ENCODE peak calls at places on chromosome 4, in four cellular contexts. V, X, J and Q are unnamed samples.

GRCh38 chr4:111954546-111954945 is 190.7 kb upstream of the FAM241A start:
- DNase-seq in V (no peak), J (no peak), X (no peak), Q (no peak)

GRCh38 chr4:175499735-175500352 is 312.2 kb downstream of the GPM6A start:
- DNase-seq in V (no peak), J (no peak), X (no peak), Q (no peak)

GRCh38 chr4:17981063-17981462 is 40.5 kb downstream of the LCORL start:
- DNase-seq in X (no peak), J (no peak), V (no peak), Q (no peak)

GRCh38 chr4:174437324-174437723 is 85.0 kb downstream of the HPGD start:
- DNase-seq in V (peak), J (no peak), X (no peak), Q (no peak)

GRCh38 chr4:92615049-92615448 is 311.3 kb downstream of the GRID2 start:
- DNase-seq in V (no peak), X (no peak), J (no peak), Q (no peak)

GRCh38 chr4:70511365-70511764 is 7.0 kb upstream of the AMTN start:
- DNase-seq in X (no peak), V (no peak), J (no peak), Q (no peak)

GRCh38 chr4:118772149-118773081 is 63.5 kb downstream of the SEC24D start:
- DNase-seq in V (peak), J (peak), X (no peak), Q (no peak)

GRCh38 chr4:165326831-165327210 is 648 bp upstream of the MSMO1 start:
- DNase-seq in J (peak), X (no peak), V (no peak), Q (no peak)

GRCh38 chr4:1493540-1494287 is 87.5 kb upstream of the NKX1-1 start:
- DNase-seq in V (no peak), X (no peak), J (no peak), Q (no peak)

GRCh38 chr4:7297881-7298280 is 105.5 kb downstream of the SORCS2 start:
- DNase-seq in X (no peak), V (no peak), J (no peak), Q (no peak)

GRCh38 chr4:38964942-38965775 is 67.0 kb downstream of the TMEM156 start:
- DNase-seq in X (no peak), V (no peak), J (no peak), Q (no peak)

GRCh38 chr4:6124386-6125102 is 75.8 kb downstream of the JAKMIP1 start:
- DNase-seq in J (no peak), X (no peak), V (no peak), Q (no peak)

GRCh38 chr4:147591048-147591577 is 26.1 kb upstream of the TMEM184C start:
- DNase-seq in V (no peak), J (no peak), X (no peak), Q (no peak)

GRCh38 chr4:52780627-52781354 is 29.6 kb upstream of the ERVMER34-1 start:
- DNase-seq in V (no peak), J (no peak), X (no peak), Q (no peak)

GRCh38 chr4:124179521-124180186 is 532.9 kb downstream of the ANKRD50 start:
- DNase-seq in X (no peak), V (no peak), J (no peak), Q (no peak)

GRCh38 chr4:170047774-170048354 is 21.7 kb upstream of the MFAP3L start:
- DNase-seq in X (peak), V (peak), J (peak), Q (peak)

GRCh38 chr4:40200881-40201797 is 4.3 kb downstream of the RHOH start:
- DNase-seq in J (no peak), V (no peak), X (no peak), Q (peak)

GRCh38 chr4:117491531-117491930 is 406.2 kb upstream of the TRAM1L1 start:
- DNase-seq in J (no peak), V (no peak), X (no peak), Q (no peak)

GRCh38 chr4:52755409-52755808 is 4.2 kb upstream of the ERVMER34-1 start:
- DNase-seq in X (no peak), J (no peak), V (no peak), Q (no peak)

GRCh38 chr4:128355301-128355700 is 67.7 kb upstream of the PGRMC2 start:
- DNase-seq in X (no peak), J (no peak), V (no peak), Q (no peak)

GRCh38 chr4:4216668-4217067 is 10.1 kb downstream of the OTOP1 start:
- DNase-seq in V (peak), J (no peak), X (no peak), Q (no peak)

GRCh38 chr4:33160126-33160525 is 2440.0 kb downstream of the PCDH7 start:
- DNase-seq in V (peak), X (no peak), J (no peak), Q (no peak)

GRCh38 chr4:128349921-128350320 is 62.3 kb upstream of the PGRMC2 start:
- DNase-seq in J (no peak), V (no peak), X (no peak), Q (no peak)